ENCODE peak calls at places on chromosomes 11 and 22, in ten cellular contexts. V is heart left ventricle, B is stomach, M is cardiac muscle cell, L is kidney, E is psoas muscle, S is AG09319, D is testis, Y is GM13976, T is spleen. K is an unnamed sample.

GRCh38 chr11:43021466-43021865 is 290.3 kb upstream of the API5 start:
- DNase-seq in B (no peak), V (no peak), S (no peak), E (no peak), T (no peak), D (peak; percentile 21), M (no peak), Y (peak; percentile 4), L (no peak), K (peak; percentile 18)

GRCh38 chr11:121391914-121392313 is 60.2 kb upstream of the SORL1 start:
- DNase-seq in S (no peak), Y (no peak), M (no peak), V (no peak), D (peak; percentile 40), L (peak; percentile 53), B (peak; percentile 65), T (no peak), E (no peak), K (no peak)

GRCh38 chr11:130211781-130212401 is 52.3 kb downstream of the ST14 start:
- DNase-seq in M (no peak), D (peak; percentile 9), V (no peak), L (peak; percentile 56), T (peak; percentile 77), S (no peak), Y (peak; percentile 24), E (no peak), B (peak; percentile 20), K (no peak)

GRCh38 chr11:65524747-65525658 is at the start of gene SCYL1:
- DNase-seq in Y (peak; percentile 97), M (peak; percentile 90), S (peak; percentile 77), B (peak; percentile 83), V (peak; percentile 83), D (peak; percentile 86), E (peak; percentile 81), L (peak; percentile 95), T (peak; percentile 96), K (peak; percentile 74)

GRCh38 chr22:44195189-44195871 is 14.6 kb downstream of the PARVG start:
- DNase-seq in B (no peak), V (no peak), L (no peak), D (no peak), S (no peak), E (no peak), T (peak; percentile 60), M (no peak), Y (no peak), K (no peak)

GRCh38 chr11:10920205-10920604 is 62.4 kb upstream of the ZBED5 start:
- DNase-seq in V (no peak), T (no peak), Y (no peak), B (no peak), L (no peak), D (no peak), S (no peak), M (peak; percentile 85), E (no peak), K (no peak)

GRCh38 chr11:10866893-10867331 is 9.1 kb upstream of the ZBED5 start:
- DNase-seq in T (no peak), L (no peak), B (no peak), V (no peak), E (no peak), Y (no peak), D (no peak), M (peak; percentile 69), S (no peak), K (no peak)

GRCh38 chr22:35684270-35684700 is 33.4 kb upstream of the APOL5 start:
- DNase-seq in L (no peak), M (peak; percentile 79), Y (no peak), E (no peak), T (no peak), B (no peak), D (peak; percentile 21), S (peak; percentile 29), V (peak; percentile 25), K (no peak)

GRCh38 chr22:42432818-42433217 is 615 bp upstream of the NFAM1 start:
- DNase-seq in T (no peak), B (no peak), Y (no peak), L (no peak), D (no peak), M (no peak), S (no peak), V (no peak), E (no peak), K (no peak)

GRCh38 chr22:42434283-42434682 is 2.1 kb upstream of the NFAM1 start:
- DNase-seq in L (no peak), B (no peak), V (no peak), D (peak; percentile 60), S (no peak), M (peak; percentile 36), E (no peak), T (no peak), Y (no peak), K (no peak)

GRCh38 chr22:42432020-42432596 is at the start of gene NFAM1:
- DNase-seq in L (peak; percentile 86), B (peak; percentile 44), D (no peak), Y (no peak), S (no peak), M (no peak), V (peak; percentile 71), E (peak; percentile 41), T (peak; percentile 94), K (no peak)

GRCh38 chr22:42434748-42435425 is 2.7 kb upstream of the NFAM1 start:
- DNase-seq in Y (no peak), M (no peak), L (no peak), B (no peak), D (no peak), V (no peak), T (no peak), S (no peak), E (no peak), K (no peak)

GRCh38 chr22:42433754-42434153 is 1.6 kb upstream of the NFAM1 start:
- DNase-seq in L (no peak), B (no peak), S (no peak), D (no peak), Y (no peak), V (no peak), E (no peak), T (no peak), M (no peak), K (no peak)
- TF ChIP-seq CTCF in L (no peak), B (no peak), S (no peak), D (no peak), Y (no peak), V (no peak), E (no peak), T (no peak), M (no peak), K (no peak)

DNA sequence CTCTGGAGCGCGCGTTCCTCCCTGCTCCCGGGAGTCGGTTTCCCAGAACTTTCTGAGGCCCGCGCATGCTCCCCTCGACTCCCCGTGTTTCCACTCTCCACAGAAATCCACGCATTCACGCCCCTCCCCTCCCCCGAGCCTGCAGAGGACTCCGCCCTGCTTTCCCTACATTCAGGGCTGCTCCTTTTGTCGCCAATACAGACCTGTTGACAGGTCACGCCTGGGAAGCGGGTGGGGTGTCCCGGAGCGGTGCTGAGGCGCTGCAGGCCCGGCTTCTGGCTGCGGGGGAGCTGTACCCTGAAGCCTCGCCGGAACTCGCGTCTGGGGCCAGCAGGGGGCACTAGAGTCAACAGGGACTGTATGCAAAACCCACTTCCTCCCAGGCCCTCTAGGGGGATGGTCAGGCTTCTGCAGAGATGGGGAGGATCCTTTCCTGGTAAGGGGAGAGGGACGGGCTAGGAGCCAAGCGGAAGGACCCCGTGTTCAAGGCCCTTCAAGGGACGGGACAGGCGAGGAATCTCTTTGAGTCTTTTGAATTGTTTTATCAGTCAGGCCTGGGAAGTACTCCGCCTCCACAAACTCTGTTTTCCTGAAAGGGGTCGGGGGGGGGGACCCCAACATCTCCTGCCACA is at the start of gene PRAME:
- DNase-seq in V (peak; percentile 46), M (peak; percentile 49), S (no peak), T (peak; percentile 88), B (peak; percentile 40), Y (peak; percentile 91), E (peak; percentile 26), D (peak; percentile 96), L (no peak), K (peak; percentile 80)
- TF ChIP-seq CTCF in V (peak; percentile 45), M (peak; percentile 65), S (peak; percentile 29), T (no peak), B (peak; percentile 5), Y (peak; percentile 69), E (no peak), D (peak; percentile 74), L (peak; percentile 41), K (peak; percentile 69)

DNA sequence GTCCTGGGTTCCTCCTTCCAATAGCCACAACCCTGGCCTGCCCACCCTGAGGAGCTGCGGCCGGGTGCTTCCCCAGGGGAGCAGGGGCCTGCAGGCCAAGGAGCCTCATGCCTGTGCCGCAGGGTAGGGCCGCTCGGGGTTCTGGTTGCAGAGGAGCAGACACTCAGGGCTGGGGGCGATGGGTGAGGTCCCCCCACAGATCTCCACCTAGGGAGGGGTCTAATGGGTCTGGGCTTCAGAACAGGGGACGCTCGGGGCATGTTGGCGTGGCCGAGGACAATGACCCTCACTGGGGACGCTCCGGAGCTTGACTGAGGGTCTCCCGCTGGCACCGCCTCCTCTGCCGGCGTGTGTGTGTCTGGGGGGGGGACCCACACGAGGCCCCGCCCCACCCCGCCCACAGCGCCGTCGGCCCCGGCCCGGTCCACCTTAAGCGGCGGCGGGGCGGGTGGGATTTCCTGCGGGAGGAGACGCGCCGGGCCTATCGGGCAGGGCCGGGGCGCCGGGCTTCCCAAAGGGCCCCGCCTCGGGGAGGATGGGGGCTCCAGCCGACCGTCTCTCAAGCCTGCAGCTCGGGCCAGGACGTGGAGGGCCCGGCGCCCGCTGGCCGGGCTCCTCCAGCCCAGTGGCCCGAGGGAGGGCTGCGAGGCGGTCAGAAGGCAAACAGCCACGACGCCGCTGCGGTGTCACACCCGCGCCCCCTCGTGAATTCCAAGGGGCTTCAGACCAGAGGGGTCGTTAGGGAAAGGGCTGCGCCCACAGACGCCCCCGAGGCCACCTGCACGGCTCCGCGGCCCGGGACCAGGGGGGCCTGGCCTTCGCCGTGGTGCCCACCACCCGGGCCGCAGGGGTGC is 638 bp upstream of the ZDHHC8 start:
- DNase-seq in L (peak; percentile 94), M (peak; percentile 88), D (peak; percentile 91), S (peak; percentile 49), T (peak; percentile 96), Y (peak; percentile 91), V (peak; percentile 93), E (peak; percentile 92), B (peak; percentile 89), K (peak; percentile 63)
- TF ChIP-seq CTCF in L (no peak), M (no peak), D (no peak), S (no peak), T (no peak), Y (no peak), V (no peak), E (no peak), B (no peak), K (no peak)

GRCh38 chr22:37486224-37486845 is at the start of gene MFNG:
- DNase-seq in D (peak; percentile 83), L (peak; percentile 91), E (peak; percentile 71), V (peak; percentile 79), T (peak; percentile 96), S (no peak), Y (peak; percentile 96), B (peak; percentile 78), M (peak; percentile 25), K (peak; percentile 46)
- TF ChIP-seq CTCF in D (no peak), L (no peak), E (no peak), V (no peak), T (no peak), S (no peak), Y (no peak), B (no peak), M (no peak), K (no peak)

GRCh38 chr11:77400775-77401469 is 73.0 kb downstream of the PAK1 start:
- DNase-seq in S (no peak), M (no peak), V (no peak), D (no peak), Y (no peak), B (no peak), T (no peak), L (no peak), E (no peak), K (no peak)
- TF ChIP-seq CTCF in S (no peak), M (no peak), V (no peak), D (no peak), Y (no peak), B (no peak), T (no peak), L (no peak), E (peak; percentile 30), K (no peak)